ENCODE peak calls at places on chromosomes 3 and 15, in seven cellular contexts. D is astrocyte; B is heart left ventricle; K is suprapubic skin; Z is RPMI8226; P is iPS-NIHi11; E is stimulated activated CD4-positive, alpha-beta T cell treated with anti-CD3 and anti-CD28 coated beads, Interleukin-4, amount 100 ng/mL, for 1 hour. T is an unnamed sample.

GRCh38 chr15:47674576-47675232 is 42.6 kb upstream of the SEMA6D start:
- DNase-seq in D (no peak), B (no peak), K (no peak), Z (no peak), P (no peak), E (no peak), T (no peak)

GRCh38 chr3:195263925-195264575 is 6.9 kb downstream of the XXYLT1 start:
- DNase-seq in D (no peak), B (no peak), K (no peak), Z (no peak), P (no peak), E (no peak), T (no peak)

GRCh38 chr3:67113802-67114407 is 115.8 kb downstream of the KBTBD8 start:
- DNase-seq in D (peak), B (peak), K (no peak), Z (peak), P (peak), E (peak), T (peak)

GRCh38 chr3:104578558-104578957 is 788.2 kb upstream of the ALCAM start:
- DNase-seq in D (no peak), B (no peak), K (no peak), Z (no peak), P (no peak), E (no peak), T (no peak)

GRCh38 chr3:36729204-36730056 is 34.9 kb downstream of the DCLK3 start:
- DNase-seq in D (peak), B (no peak), K (no peak), Z (peak), P (peak), E (no peak), T (no peak)

GRCh38 chr3:182621435-182622240 is 171.7 kb upstream of the ATP11B start:
- DNase-seq in D (no peak), B (no peak), K (no peak), Z (peak), P (no peak), E (no peak), T (no peak)

GRCh38 chr15:90592144-90592887 is 62.6 kb downstream of the CRTC3 start:
- DNase-seq in D (peak), B (no peak), K (no peak), Z (no peak), P (no peak), E (no peak), T (no peak)

GRCh38 chr3:170488802-170489201 is 70.1 kb downstream of the CLDN11 start:
- DNase-seq in D (no peak), B (no peak), K (no peak), Z (no peak), P (no peak), E (no peak), T (no peak)

GRCh38 chr15:68503791-68504720 is 72.1 kb upstream of the ITGA11 start:
- DNase-seq in D (peak), B (no peak), K (peak), Z (no peak), P (no peak), E (no peak), T (no peak)

GRCh38 chr3:104943931-104944330 is 422.8 kb upstream of the ALCAM start:
- DNase-seq in D (no peak), B (no peak), K (no peak), Z (no peak), P (no peak), E (no peak), T (no peak)

GRCh38 chr3:34012102-34012461 is 213.7 kb downstream of the PDCD6IP start:
- DNase-seq in D (peak), B (no peak), K (no peak), Z (no peak), P (no peak), E (no peak), T (no peak)

GRCh38 chr3:98013428-98014349 is 21.4 kb downstream of the GABRR3 start:
- DNase-seq in D (no peak), B (no peak), K (no peak), Z (no peak), P (no peak), E (no peak), T (no peak)

GRCh38 chr15:88484781-88485246 is 17.3 kb downstream of the MRPS11 start:
- DNase-seq in D (peak), B (no peak), K (no peak), Z (no peak), P (peak), E (no peak), T (no peak)

GRCh38 chr3:188176476-188176875 is 22.5 kb downstream of the LPP start:
- DNase-seq in D (no peak), B (no peak), K (no peak), Z (no peak), P (no peak), E (no peak), T (no peak)

GRCh38 chr3:102060814-102061213 is 211.5 kb downstream of the NFKBIZ start:
- DNase-seq in D (no peak), B (no peak), K (no peak), Z (no peak), P (no peak), E (no peak), T (no peak)

GRCh38 chr3:123357275-123357674 is 91.6 kb downstream of the ADCY5 start:
- DNase-seq in D (no peak), B (no peak), K (no peak), Z (no peak), P (no peak), E (no peak), T (no peak)

GRCh38 chr15:59751552-59752413 is 62.7 kb upstream of the BNIP2 start:
- DNase-seq in D (no peak), B (no peak), K (no peak), Z (peak), P (peak), E (no peak), T (no peak)

GRCh38 chr15:77455696-77456293 is 35.1 kb downstream of the HMG20A start:
- DNase-seq in D (peak), B (peak), K (no peak), Z (no peak), P (no peak), E (no peak), T (no peak)

GRCh38 chr3:132421832-132422231 is 4.5 kb downstream of the DNAJC13 start:
- DNase-seq in D (peak), B (no peak), K (no peak), Z (no peak), P (no peak), E (no peak), T (no peak)

GRCh38 chr3:58994746-58995330 is 55.0 kb downstream of the CFAP20DC start:
- DNase-seq in D (peak), B (no peak), K (no peak), Z (peak), P (peak), E (no peak), T (no peak)

GRCh38 chr3:72896996-72897757 is 9.3 kb downstream of the GXYLT2 start:
- DNase-seq in D (peak), B (no peak), K (no peak), Z (no peak), P (no peak), E (no peak), T (no peak)

GRCh38 chr3:151403246-151403645 is 18.7 kb upstream of the P2RY12 start:
- DNase-seq in D (peak), B (no peak), K (no peak), Z (no peak), P (no peak), E (no peak), T (no peak)

GRCh38 chr3:171056528-171056927 is 30.0 kb upstream of the SLC2A2 start:
- DNase-seq in D (peak), B (no peak), K (no peak), Z (no peak), P (no peak), E (no peak), T (no peak)

GRCh38 chr15:63523306-63523990 is 19.1 kb downstream of the USP3 start:
- DNase-seq in D (peak), B (no peak), K (no peak), Z (no peak), P (no peak), E (no peak), T (no peak)

GRCh38 chr3:86993704-86994103 is 2.8 kb upstream of the VGLL3 start:
- DNase-seq in D (peak), B (no peak), K (no peak), Z (no peak), P (no peak), E (no peak), T (no peak)

GRCh38 chr3:56796202-56796601 is 5.5 kb downstream of the ARHGEF3 start:
- DNase-seq in D (peak), B (no peak), K (no peak), Z (no peak), P (no peak), E (no peak), T (peak)

GRCh38 chr15:90223441-90224165 is 10.1 kb downstream of the CIB1 start:
- DNase-seq in D (no peak), B (no peak), K (no peak), Z (no peak), P (no peak), E (no peak), T (no peak)

T was measured in stimulated activated naive CD4-positive, alpha-beta T cell treated with Interleukin-2 at 50 U/mL for 16 hours.